ENCODE peak calls at places on chromosomes 3 and 15, in ten cellular contexts. One of them, this sample, is unnamed.
A peak's percentile ranks its signal among the peaks of the same experiment; 100 is the strongest.

GRCh38 chr3:69669070-69669469 is 70.2 kb upstream of the MITF start:
- DNase-seq in HCT116: no peak
- DNase-seq in AG04449: no peak
- DNase-seq in lower leg skin: no peak
- DNase-seq in HFFc6: no peak
- DNase-seq in kidney epithelial cell: no peak
- DNase-seq in fibroblast of the aortic adventitia: no peak
- DNase-seq in endothelial cell: no peak
- DNase-seq in dorsolateral prefrontal cortex: no peak
- DNase-seq in foreskin fibroblast: no peak
- DNase-seq in this sample: no peak

GRCh38 chr3:165837058-165837525 is at the start of gene BCHE:
- DNase-seq in HCT116: no peak
- DNase-seq in AG04449: no peak
- DNase-seq in lower leg skin: peak; percentile 31
- DNase-seq in HFFc6: no peak
- DNase-seq in kidney epithelial cell: peak; percentile 35
- DNase-seq in fibroblast of the aortic adventitia: peak; percentile 72
- DNase-seq in endothelial cell: peak; percentile 22
- DNase-seq in dorsolateral prefrontal cortex: peak; percentile 34
- DNase-seq in foreskin fibroblast: no peak
- DNase-seq in this sample: no peak

GRCh38 chr3:38454884-38455638 is 1.4 kb downstream of the ACVR2B start:
- DNase-seq in HCT116: no peak
- DNase-seq in AG04449: no peak
- DNase-seq in lower leg skin: peak; percentile 59
- DNase-seq in HFFc6: no peak
- DNase-seq in kidney epithelial cell: no peak
- DNase-seq in fibroblast of the aortic adventitia: no peak
- DNase-seq in endothelial cell: peak; percentile 68
- DNase-seq in dorsolateral prefrontal cortex: peak; percentile 48
- DNase-seq in foreskin fibroblast: peak; percentile 28
- DNase-seq in this sample: peak; percentile 88

GRCh38 chr3:174957581-174958001 is 98.5 kb downstream of the NAALADL2 start:
- DNase-seq in HCT116: no peak
- DNase-seq in AG04449: peak; percentile 45
- DNase-seq in lower leg skin: no peak
- DNase-seq in HFFc6: peak; percentile 26
- DNase-seq in kidney epithelial cell: no peak
- DNase-seq in fibroblast of the aortic adventitia: peak; percentile 61
- DNase-seq in endothelial cell: no peak
- DNase-seq in dorsolateral prefrontal cortex: no peak
- DNase-seq in foreskin fibroblast: no peak
- DNase-seq in this sample: no peak

GRCh38 chr3:8441969-8442559 is 59.6 kb upstream of the LMCD1 start:
- DNase-seq in HCT116: peak; percentile 39
- DNase-seq in AG04449: no peak
- DNase-seq in lower leg skin: peak; percentile 25
- DNase-seq in HFFc6: peak; percentile 53
- DNase-seq in kidney epithelial cell: no peak
- DNase-seq in fibroblast of the aortic adventitia: peak; percentile 91
- DNase-seq in endothelial cell: peak; percentile 51
- DNase-seq in dorsolateral prefrontal cortex: no peak
- DNase-seq in foreskin fibroblast: peak; percentile 37
- DNase-seq in this sample: no peak

GRCh38 chr15:77737238-77738037 is 104.7 kb upstream of the LINGO1 start:
- DNase-seq in HCT116: no peak
- DNase-seq in AG04449: no peak
- DNase-seq in lower leg skin: no peak
- DNase-seq in HFFc6: no peak
- DNase-seq in kidney epithelial cell: no peak
- DNase-seq in fibroblast of the aortic adventitia: no peak
- DNase-seq in endothelial cell: no peak
- DNase-seq in dorsolateral prefrontal cortex: no peak
- DNase-seq in foreskin fibroblast: no peak
- DNase-seq in this sample: no peak

GRCh38 chr3:98761656-98762229 is 1.4 kb upstream of the ST3GAL6 start:
- DNase-seq in HCT116: no peak
- DNase-seq in AG04449: no peak
- DNase-seq in lower leg skin: no peak
- DNase-seq in HFFc6: no peak
- DNase-seq in kidney epithelial cell: no peak
- DNase-seq in fibroblast of the aortic adventitia: no peak
- DNase-seq in endothelial cell: no peak
- DNase-seq in dorsolateral prefrontal cortex: no peak
- DNase-seq in foreskin fibroblast: no peak
- DNase-seq in this sample: no peak

GRCh38 chr3:173891272-173892100 is 493.9 kb downstream of the NLGN1 start:
- DNase-seq in HCT116: no peak
- DNase-seq in AG04449: no peak
- DNase-seq in lower leg skin: no peak
- DNase-seq in HFFc6: no peak
- DNase-seq in kidney epithelial cell: no peak
- DNase-seq in fibroblast of the aortic adventitia: no peak
- DNase-seq in endothelial cell: no peak
- DNase-seq in dorsolateral prefrontal cortex: no peak
- DNase-seq in foreskin fibroblast: no peak
- DNase-seq in this sample: no peak

GRCh38 chr3:3821780-3822179 is 22.5 kb downstream of the LRRN1 start:
- DNase-seq in HCT116: no peak
- DNase-seq in AG04449: no peak
- DNase-seq in lower leg skin: no peak
- DNase-seq in HFFc6: no peak
- DNase-seq in kidney epithelial cell: no peak
- DNase-seq in fibroblast of the aortic adventitia: no peak
- DNase-seq in endothelial cell: no peak
- DNase-seq in dorsolateral prefrontal cortex: no peak
- DNase-seq in foreskin fibroblast: no peak
- DNase-seq in this sample: no peak

GRCh38 chr15:60076582-60077263 is 72.6 kb downstream of the FOXB1 start:
- DNase-seq in HCT116: no peak
- DNase-seq in AG04449: no peak
- DNase-seq in lower leg skin: no peak
- DNase-seq in HFFc6: no peak
- DNase-seq in kidney epithelial cell: no peak
- DNase-seq in fibroblast of the aortic adventitia: no peak
- DNase-seq in endothelial cell: no peak
- DNase-seq in dorsolateral prefrontal cortex: no peak
- DNase-seq in foreskin fibroblast: no peak
- DNase-seq in this sample: no peak

DNA sequence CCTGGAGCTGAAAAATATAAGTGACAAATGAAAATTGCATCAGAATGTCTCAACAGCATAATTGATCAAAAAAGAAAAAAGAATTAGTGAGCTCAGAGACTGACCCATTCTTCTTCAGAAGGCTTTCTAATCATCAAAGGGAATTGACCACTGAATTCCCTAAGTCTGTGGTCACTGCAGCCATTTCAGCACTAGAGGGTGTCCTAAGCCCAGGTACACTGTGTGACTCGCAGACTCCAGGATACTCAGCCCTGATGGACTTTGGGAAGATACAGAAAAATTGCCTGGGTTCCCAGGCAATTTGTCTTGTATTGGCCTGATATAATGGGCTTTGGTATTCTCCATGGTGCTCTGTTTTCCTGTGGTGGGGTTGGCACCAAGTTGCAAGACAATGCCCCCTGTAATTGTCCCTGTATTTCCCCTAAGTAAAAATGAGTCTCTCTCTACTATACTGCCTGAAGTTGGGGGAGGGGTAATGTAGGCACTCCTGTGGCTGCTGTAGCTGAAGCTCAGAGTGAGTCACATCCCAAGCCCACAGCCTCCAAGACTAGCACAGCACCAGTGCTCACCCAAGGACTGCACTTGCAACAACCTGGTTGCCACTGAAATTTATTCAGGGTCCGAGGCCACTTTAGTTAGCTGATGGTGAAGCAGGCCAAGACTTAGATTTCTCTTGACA is 256.0 kb upstream of the STAC start:
- DNase-seq in HCT116: peak; percentile 4
- DNase-seq in AG04449: no peak
- DNase-seq in lower leg skin: no peak
- DNase-seq in HFFc6: no peak
- DNase-seq in kidney epithelial cell: peak; percentile 21
- DNase-seq in fibroblast of the aortic adventitia: peak; percentile 73
- DNase-seq in endothelial cell: peak; percentile 63
- DNase-seq in dorsolateral prefrontal cortex: no peak
- DNase-seq in foreskin fibroblast: peak; percentile 20
- DNase-seq in this sample: no peak
- TF ChIP-seq CTCF in HCT116: peak; percentile 13
- TF ChIP-seq CTCF in AG04449: peak; percentile 51
- TF ChIP-seq CTCF in lower leg skin: no peak
- TF ChIP-seq CTCF in HFFc6: no peak
- TF ChIP-seq CTCF in kidney epithelial cell: peak; percentile 70
- TF ChIP-seq CTCF in fibroblast of the aortic adventitia: peak; percentile 73
- TF ChIP-seq CTCF in endothelial cell: peak; percentile 34
- TF ChIP-seq CTCF in dorsolateral prefrontal cortex: no peak
- TF ChIP-seq CTCF in foreskin fibroblast: peak; percentile 73
- TF ChIP-seq CTCF in this sample: peak; percentile 71

DNA sequence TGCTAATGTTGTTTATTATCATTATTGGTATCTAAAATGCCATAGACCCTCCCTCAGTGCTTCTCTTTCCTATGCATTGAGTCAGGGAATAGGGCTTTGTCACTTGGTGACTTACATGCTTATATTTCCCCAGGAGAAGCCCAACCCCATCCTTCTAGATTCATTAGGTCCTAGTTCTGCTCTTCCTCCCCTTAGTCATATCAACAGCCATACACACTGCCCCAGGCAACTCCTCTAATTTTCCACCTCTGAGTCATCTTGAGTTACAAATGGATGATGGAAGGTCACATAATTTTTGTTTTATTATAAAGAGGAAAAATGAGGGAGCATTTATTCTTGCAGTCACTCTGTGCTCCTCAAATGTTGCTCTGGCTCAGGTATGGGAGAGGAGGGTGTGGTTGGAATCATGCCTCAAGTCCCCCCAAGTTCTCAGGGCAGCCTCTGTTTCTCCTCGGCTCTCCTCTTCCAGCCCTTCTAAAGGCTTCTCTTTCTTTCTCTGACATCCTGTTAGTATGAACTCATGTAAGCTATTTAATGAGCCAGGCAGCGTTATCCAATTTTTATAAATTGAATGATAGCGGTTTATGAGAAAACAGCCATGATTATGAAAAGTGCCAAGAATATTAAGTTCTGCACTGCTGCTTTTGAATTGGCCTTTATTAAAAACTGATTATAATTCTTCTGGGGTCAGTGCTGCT is 45.6 kb upstream of the FSTL1 start:
- DNase-seq in HCT116: no peak
- DNase-seq in AG04449: no peak
- DNase-seq in lower leg skin: no peak
- DNase-seq in HFFc6: peak; percentile 95
- DNase-seq in kidney epithelial cell: peak; percentile 34
- DNase-seq in fibroblast of the aortic adventitia: peak; percentile 77
- DNase-seq in endothelial cell: no peak
- DNase-seq in dorsolateral prefrontal cortex: no peak
- DNase-seq in foreskin fibroblast: peak; percentile 86
- DNase-seq in this sample: no peak
- TF ChIP-seq CTCF in HCT116: no peak
- TF ChIP-seq CTCF in AG04449: no peak
- TF ChIP-seq CTCF in lower leg skin: no peak
- TF ChIP-seq CTCF in HFFc6: no peak
- TF ChIP-seq CTCF in kidney epithelial cell: no peak
- TF ChIP-seq CTCF in fibroblast of the aortic adventitia: no peak
- TF ChIP-seq CTCF in endothelial cell: no peak
- TF ChIP-seq CTCF in dorsolateral prefrontal cortex: no peak
- TF ChIP-seq CTCF in foreskin fibroblast: no peak
- TF ChIP-seq CTCF in this sample: no peak

DNA sequence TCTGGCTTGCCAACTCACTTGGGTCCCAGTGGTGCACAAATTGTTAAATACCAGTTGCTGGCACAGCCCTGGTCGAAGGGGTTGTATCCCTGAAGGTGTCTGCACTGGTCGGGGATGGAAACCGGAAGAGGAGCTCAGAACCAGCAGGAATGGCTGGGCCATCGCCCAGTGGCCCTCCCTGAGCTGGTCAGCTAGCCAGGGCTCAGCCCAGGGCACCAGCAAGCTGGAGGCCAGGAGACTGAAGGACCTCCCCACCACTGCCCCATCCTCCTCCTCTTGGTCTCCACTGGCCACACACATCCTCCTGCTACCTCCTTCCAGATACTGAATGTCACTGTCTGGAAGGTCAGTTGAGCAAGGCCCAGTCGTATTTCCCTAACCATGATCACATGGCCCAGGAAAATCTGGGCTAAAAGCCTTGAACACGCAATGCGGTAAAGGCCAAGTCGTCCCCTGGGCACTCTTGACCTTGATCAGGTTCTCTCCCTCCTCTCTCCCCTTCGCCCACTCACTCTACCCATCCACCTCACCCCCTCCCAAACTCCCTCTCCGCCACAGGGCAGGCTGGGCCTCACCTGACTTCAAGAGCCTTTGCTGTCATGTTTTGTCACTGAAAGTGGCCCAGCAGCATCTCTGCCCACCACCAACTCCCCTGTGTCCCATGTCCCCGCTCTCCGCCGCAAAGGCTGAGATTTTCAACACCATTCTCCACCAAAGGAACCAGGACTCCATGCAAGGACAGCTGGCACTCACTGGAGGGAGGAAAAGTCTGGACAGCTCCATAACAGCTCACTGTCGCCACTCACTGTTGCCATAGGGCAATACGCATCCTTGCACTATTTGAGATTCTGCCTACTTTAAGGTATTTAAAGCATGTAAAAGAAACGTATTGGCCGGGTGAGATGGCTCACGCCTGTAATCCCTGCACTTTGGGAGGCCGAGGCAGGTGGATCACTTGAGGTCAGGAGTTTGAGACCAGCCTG is 12.1 kb downstream of the ZDHHC19 start:
- DNase-seq in HCT116: no peak
- DNase-seq in AG04449: no peak
- DNase-seq in lower leg skin: no peak
- DNase-seq in HFFc6: no peak
- DNase-seq in kidney epithelial cell: no peak
- DNase-seq in fibroblast of the aortic adventitia: no peak
- DNase-seq in endothelial cell: no peak
- DNase-seq in dorsolateral prefrontal cortex: no peak
- DNase-seq in foreskin fibroblast: no peak
- DNase-seq in this sample: no peak
- TF ChIP-seq CTCF in HCT116: peak; percentile 27
- TF ChIP-seq CTCF in AG04449: peak; percentile 11
- TF ChIP-seq CTCF in lower leg skin: no peak
- TF ChIP-seq CTCF in HFFc6: peak; percentile 36
- TF ChIP-seq CTCF in kidney epithelial cell: peak; percentile 18
- TF ChIP-seq CTCF in fibroblast of the aortic adventitia: no peak
- TF ChIP-seq CTCF in endothelial cell: no peak
- TF ChIP-seq CTCF in dorsolateral prefrontal cortex: no peak
- TF ChIP-seq CTCF in foreskin fibroblast: no peak
- TF ChIP-seq CTCF in this sample: peak; percentile 29

GRCh38 chr3:853489-853888 is 239.3 kb upstream of the CNTN6 start:
- DNase-seq in HCT116: no peak
- DNase-seq in AG04449: no peak
- DNase-seq in lower leg skin: no peak
- DNase-seq in HFFc6: no peak
- DNase-seq in kidney epithelial cell: no peak
- DNase-seq in fibroblast of the aortic adventitia: no peak
- DNase-seq in endothelial cell: no peak
- DNase-seq in dorsolateral prefrontal cortex: no peak
- DNase-seq in foreskin fibroblast: no peak
- DNase-seq in this sample: no peak

GRCh38 chr3:852033-852432 is 240.8 kb upstream of the CNTN6 start:
- DNase-seq in HCT116: no peak
- DNase-seq in AG04449: no peak
- DNase-seq in lower leg skin: no peak
- DNase-seq in HFFc6: no peak
- DNase-seq in kidney epithelial cell: no peak
- DNase-seq in fibroblast of the aortic adventitia: no peak
- DNase-seq in endothelial cell: no peak
- DNase-seq in dorsolateral prefrontal cortex: no peak
- DNase-seq in foreskin fibroblast: no peak
- DNase-seq in this sample: no peak

GRCh38 chr3:851098-851790 is 241.6 kb upstream of the CNTN6 start:
- DNase-seq in HCT116: no peak
- DNase-seq in AG04449: no peak
- DNase-seq in lower leg skin: no peak
- DNase-seq in HFFc6: no peak
- DNase-seq in kidney epithelial cell: peak; percentile 5
- DNase-seq in fibroblast of the aortic adventitia: no peak
- DNase-seq in endothelial cell: no peak
- DNase-seq in dorsolateral prefrontal cortex: no peak
- DNase-seq in foreskin fibroblast: no peak
- DNase-seq in this sample: no peak
- TF ChIP-seq CTCF in HCT116: no peak
- TF ChIP-seq CTCF in AG04449: no peak
- TF ChIP-seq CTCF in lower leg skin: no peak
- TF ChIP-seq CTCF in HFFc6: no peak
- TF ChIP-seq CTCF in kidney epithelial cell: peak; percentile 12
- TF ChIP-seq CTCF in fibroblast of the aortic adventitia: no peak
- TF ChIP-seq CTCF in endothelial cell: no peak
- TF ChIP-seq CTCF in dorsolateral prefrontal cortex: no peak
- TF ChIP-seq CTCF in foreskin fibroblast: no peak
- TF ChIP-seq CTCF in this sample: no peak

This sample was measured in type B pancreatic cell.